ENCODE peak calls at places on chromosomes 1 and 21, in four cellular contexts. I is prostate gland, V is body of pancreas, Z is ovary. H is an unnamed sample. For H3K27me3, the result is how much of the 10 kb centered on the place peaks cover.

GRCh38 chr1:94607398-94607797 is 65.8 kb upstream of the F3 start:
- DNase-seq in I (no peak), V (no peak), Z (no peak), H (no peak)

GRCh38 chr1:247210062-247210385 is 38.2 kb upstream of the ZNF124 start:
- DNase-seq in I (no peak), V (no peak), Z (no peak), H (no peak)

GRCh38 chr1:12543747-12544146 is 74.3 kb downstream of the DHRS3 start:
- DNase-seq in I (no peak), V (no peak), Z (no peak), H (no peak)

GRCh38 chr21:33026878-33027400 is 1.2 kb downstream of the OLIG2 start:
- DNase-seq in I (no peak), V (no peak), Z (no peak), H (no peak)

GRCh38 chr1:150162862-150163706 is 13.4 kb downstream of the PLEKHO1 start:
- DNase-seq in I (peak), V (peak), Z (peak), H (peak)

GRCh38 chr21:42739061-42739931 is 85.9 kb downstream of the PDE9A start:
- DNase-seq in I (no peak), V (no peak), Z (no peak), H (no peak)

GRCh38 chr1:205571747-205572146 is 60.1 kb downstream of the ELK4 start:
- DNase-seq in I (no peak), V (no peak), Z (no peak), H (no peak)

GRCh38 chr1:184649500-184649899 is 105.2 kb downstream of the EDEM3 start:
- DNase-seq in I (no peak), V (no peak), Z (no peak), H (no peak)

GRCh38 chr1:156226782-156227181 is 14.0 kb downstream of the PMF1 start:
- DNase-seq in I (no peak), V (no peak), Z (no peak), H (no peak)

GRCh38 chr1:54471588-54471987 is 65.4 kb upstream of the SSBP3 start:
- DNase-seq in I (no peak), V (no peak), Z (no peak), H (no peak)

GRCh38 chr21:32525282-32525681 is 60.0 kb downstream of the TCP10L start:
- DNase-seq in I (no peak), V (no peak), Z (no peak), H (no peak)

GRCh38 chr1:43367026-43367903 is 546 bp downstream of the ELOVL1 start:
- DNase-seq in I (peak), V (peak), Z (peak), H (no peak)

GRCh38 chr1:86704972-86705632 is 726 bp downstream of the SH3GLB1 start:
- DNase-seq in I (peak), V (peak), Z (peak), H (peak)

GRCh38 chr1:93369734-93370133 is 24.0 kb downstream of the DR1 start:
- DNase-seq in I (no peak), V (no peak), Z (no peak), H (no peak)

GRCh38 chr1:55250399-55251075 is 35.4 kb upstream of the USP24 start:
- DNase-seq in I (no peak), V (no peak), Z (no peak), H (no peak)

GRCh38 chr1:32639489-32640075 is 10.8 kb downstream of the ZBTB8OS start:
- DNase-seq in I (no peak), V (no peak), Z (no peak), H (no peak)

GRCh38 chr1:167500283-167500860 is 18.0 kb downstream of the CD247 start:
- DNase-seq in I (no peak), V (no peak), Z (no peak), H (no peak)

GRCh38 chr1:175520186-175520585 is 223.2 kb downstream of the TNR start:
- DNase-seq in I (peak), V (peak), Z (no peak), H (no peak)

GRCh38 chr1:229325401-229325800 is 17.4 kb downstream of the CCSAP start:
- DNase-seq in I (no peak), V (no peak), Z (no peak), H (no peak)

GRCh38 chr1:48025076-48025475 is 27.9 kb upstream of the TRABD2B start:
- DNase-seq in I (no peak), V (no peak), Z (no peak), H (no peak)

GRCh38 chr1:233349137-233349536 is 21.6 kb downstream of the MAP3K21 start:
- DNase-seq in I (no peak), V (no peak), Z (no peak), H (no peak)

GRCh38 chr1:226870026-226870322 is 442 bp upstream of the PSEN2 start:
- DNase-seq in I (no peak), V (no peak), Z (no peak), H (no peak)

GRCh38 chr1:167663002-167663772 is 33.2 kb downstream of the RCSD1 start:
- DNase-seq in I (no peak), V (no peak), Z (no peak), H (peak)

GRCh38 chr1:204617256-204618147 is 68.0 kb downstream of the LRRN2 start:
- DNase-seq in I (no peak), V (no peak), Z (no peak), H (no peak)

GRCh38 chr1:89758127-89758526 is 62.7 kb upstream of the LRRC8D start:
- DNase-seq in I (no peak), V (no peak), Z (no peak), H (no peak)

GRCh38 chr1:159015440-159015909 is 5.8 kb downstream of the IFI16 start:
- DNase-seq in I (peak), V (peak), Z (no peak), H (peak)

GRCh38 chr1:152448095-152448494 is 34.0 kb upstream of the CRNN start:
- DNase-seq in I (no peak), V (no peak), Z (no peak), H (no peak)

GRCh38 chr1:185229981-185230380 is 73.0 kb downstream of the SWT1 start:
- DNase-seq in I (no peak), V (no peak), Z (no peak), H (no peak)

GRCh38 chr1:12191242-12192032 is 24.6 kb downstream of the TNFRSF1B start:
- DNase-seq in I (no peak), V (no peak), Z (no peak), H (no peak)

DNA sequence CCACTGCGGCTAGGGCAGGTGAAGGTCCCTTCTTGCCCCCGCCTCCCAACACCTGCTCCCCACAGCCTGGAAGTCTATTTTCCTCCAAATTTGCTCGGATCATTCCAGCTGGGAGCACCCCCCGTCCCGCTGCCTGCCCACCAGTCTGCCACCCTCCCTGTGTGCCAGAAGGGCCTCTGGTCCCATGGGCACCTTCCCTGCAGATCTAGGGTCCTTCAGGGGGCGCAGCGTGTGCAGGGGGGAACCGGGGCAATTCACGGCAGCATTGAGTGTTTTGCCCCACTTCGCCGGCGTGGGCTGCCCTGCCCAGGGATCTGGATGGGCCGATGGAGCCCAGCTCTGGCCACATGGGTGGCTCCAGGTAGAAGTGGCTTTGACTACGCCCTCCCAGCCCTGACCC is 26.3 kb upstream of the PEX10 start:
- DNase-seq in I (no peak), V (no peak), Z (no peak), H (no peak)
- H3K27me3 ChIP-seq in I (under half), V (under half), Z (under half), H (under half)

GRCh38 chr1:153550398-153550758 is 1.3 kb upstream of the S100A3 start:
- DNase-seq in I (no peak), V (no peak), Z (no peak), H (no peak)

GRCh38 chr1:153550827-153551512 is 1.9 kb upstream of the S100A3 start:
- DNase-seq in I (no peak), V (no peak), Z (peak), H (no peak)

GRCh38 chr1:153549741-153550397 is 811 bp upstream of the S100A3 start:
- DNase-seq in I (no peak), V (no peak), Z (peak), H (no peak)

GRCh38 chr1:153547560-153548551 is 1.2 kb downstream of the S100A3 start:
- DNase-seq in I (no peak), V (no peak), Z (peak), H (no peak)

DNA sequence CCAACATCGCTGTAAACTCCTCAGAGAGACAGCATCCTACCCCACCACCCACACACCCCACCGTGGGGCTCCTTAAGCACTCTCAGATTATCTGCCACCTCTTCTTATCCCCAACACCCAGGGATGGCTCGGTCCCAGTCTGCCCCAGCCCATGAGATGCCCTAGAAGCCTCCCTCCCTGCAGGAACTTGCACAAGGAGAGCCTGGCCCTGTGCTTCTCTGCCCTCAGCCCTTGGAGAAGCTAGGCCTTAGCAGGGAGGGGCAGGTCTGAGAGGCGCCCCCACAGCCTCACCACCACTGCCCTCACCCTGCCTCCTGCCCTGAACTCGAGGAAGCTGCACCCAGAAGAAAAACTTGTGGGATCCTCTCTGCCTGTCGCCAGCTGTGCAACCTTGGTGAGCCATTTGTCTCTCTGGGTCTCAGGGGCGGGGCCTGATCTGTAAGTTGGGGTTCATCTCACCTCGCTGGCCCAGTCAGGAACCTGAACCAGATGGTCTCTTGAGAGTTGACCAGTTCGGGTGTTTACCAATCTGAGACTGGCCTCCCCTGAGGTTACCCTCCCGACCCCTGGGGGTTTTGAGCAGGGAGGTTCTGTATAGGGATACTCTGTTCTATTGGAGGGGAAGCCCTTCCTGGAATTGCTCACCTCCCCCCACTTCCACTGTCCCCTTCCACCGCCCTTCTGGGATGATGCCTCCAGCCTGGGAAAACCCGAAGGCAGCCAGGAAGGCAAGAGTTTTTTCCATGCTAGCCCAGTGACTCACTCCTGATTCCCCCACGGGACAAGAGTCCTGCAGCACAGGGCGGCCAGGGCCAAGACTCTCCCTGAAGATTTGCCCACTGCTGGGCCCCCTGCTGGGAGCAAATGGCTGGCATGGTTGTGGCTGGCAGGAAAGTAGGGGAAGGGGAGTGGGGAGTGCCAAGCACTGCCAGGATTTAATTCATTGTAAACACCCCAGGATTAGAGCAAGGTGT is at the start of gene S100A3:
- DNase-seq in I (no peak), V (peak), Z (no peak), H (peak)
- TF ChIP-seq POLR2A in I (no peak), V (no peak), Z (no peak), H (no peak)

DNA sequence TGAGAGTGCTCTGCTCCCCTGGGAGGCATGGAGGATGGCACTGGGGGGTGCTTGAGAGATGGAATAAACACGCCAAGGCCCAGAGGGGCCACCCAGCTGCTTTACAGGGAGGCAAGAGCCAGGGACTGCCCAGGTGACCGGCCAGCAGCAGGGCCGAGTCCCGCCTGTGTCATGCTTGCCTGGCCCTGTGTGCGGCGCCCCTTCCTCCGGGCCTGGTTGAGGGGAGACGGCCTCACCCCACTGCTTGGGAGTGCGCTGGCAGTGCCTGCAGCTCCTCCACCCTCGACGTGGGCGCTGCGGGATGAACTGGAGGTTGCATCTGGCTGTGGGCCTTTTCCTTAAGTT is 33.1 kb upstream of the COL6A2 start:
- DNase-seq in I (no peak), V (no peak), Z (peak), H (no peak)
- H3K4me3 ChIP-seq in I (no peak), V (no peak), Z (no peak), H (no peak)

GRCh38 chr1:21439721-21440629 is at the start of gene NBPF3:
- DNase-seq in I (peak), V (peak), Z (peak), H (peak)
- H3K27me3 ChIP-seq in I (under half), V (under half), Z (under half), H (under half)

GRCh38 chr1:26900001-26900814 is at the start of gene GPATCH3:
- DNase-seq in I (peak), V (peak), Z (peak), H (peak)
- TF ChIP-seq POLR2A in I (peak), V (peak), Z (no peak), H (peak)

GRCh38 chr1:223141021-223141420 is 2.0 kb downstream of the TLR5 start:
- DNase-seq in I (peak), V (peak), Z (no peak), H (no peak)
- H3K4me3 ChIP-seq in I (no peak), V (no peak), Z (no peak), H (no peak)

H was measured in gastrocnemius medialis.